ENCODE peak calls at places on chromosomes 16 and 17, in six cellular contexts. X is naive thymus-derived CD8-positive, alpha-beta T cell; S is A549; G is HEK293T; I is T-helper 1 cell; J is HFFc6. U is an unnamed sample.

GRCh38 chr16:11145173-11145820 is 110.7 kb downstream of the SOCS1 start:
- DNase-seq in X (no peak), S (no peak), G (no peak), I (no peak), J (no peak), U (no peak)

GRCh38 chr16:26983426-26983825 is 83.3 kb upstream of the C16orf82 start:
- DNase-seq in X (no peak), S (no peak), G (no peak), I (no peak), J (peak; percentile 42), U (no peak)

GRCh38 chr16:82621796-82622195 is 5.0 kb upstream of the CDH13 start:
- DNase-seq in X (no peak), S (no peak), G (no peak), I (no peak), J (no peak), U (no peak)

GRCh38 chr16:78045865-78046581 is 23.7 kb downstream of the CLEC3A start:
- DNase-seq in X (no peak), S (peak; percentile 36), G (peak; percentile 83), I (peak; percentile 13), J (no peak), U (no peak)

GRCh38 chr16:4679854-4680636 is 13.3 kb upstream of the NUDT16L1 start:
- DNase-seq in X (no peak), S (no peak), G (no peak), I (no peak), J (no peak), U (no peak)

GRCh38 chr17:82791532-82791931 is 39.7 kb downstream of the TBCD start:
- DNase-seq in X (no peak), S (no peak), G (no peak), I (no peak), J (peak; percentile 72), U (no peak)

GRCh38 chr16:88017551-88018101 is 66.4 kb downstream of the BANP start:
- DNase-seq in X (no peak), S (no peak), G (no peak), I (no peak), J (no peak), U (no peak)

GRCh38 chr16:2388875-2389433 is 40.3 kb upstream of the CCNF start:
- DNase-seq in X (no peak), S (peak; percentile 30), G (no peak), I (no peak), J (peak; percentile 21), U (no peak)

GRCh38 chr17:32492281-32492623 is 5.5 kb downstream of the CDK5R1 start:
- DNase-seq in X (no peak), S (no peak), G (no peak), I (no peak), J (no peak), U (no peak)

GRCh38 chr17:57288034-57288752 is 31.9 kb downstream of the MSI2 start:
- DNase-seq in X (no peak), S (no peak), G (no peak), I (no peak), J (no peak), U (no peak)

GRCh38 chr16:2234813-2235170 is 1.5 kb upstream of the DNASE1L2 start:
- DNase-seq in X (no peak), S (no peak), G (no peak), I (no peak), J (no peak), U (no peak)

GRCh38 chr16:13421726-13422125 is 498.2 kb upstream of the ERCC4 start:
- DNase-seq in X (no peak), S (no peak), G (no peak), I (no peak), J (peak; percentile 2), U (no peak)

GRCh38 chr17:19369846-19370492 is 7.4 kb upstream of the B9D1 start:
- DNase-seq in X (no peak), S (no peak), G (no peak), I (peak; percentile 79), J (no peak), U (no peak)

GRCh38 chr17:37706446-37706845 is 38.4 kb downstream of the HNF1B start:
- DNase-seq in X (no peak), S (no peak), G (no peak), I (no peak), J (no peak), U (no peak)

GRCh38 chr16:12395266-12395665 is 408.4 kb downstream of the CPPED1 start:
- DNase-seq in X (no peak), S (no peak), G (no peak), I (no peak), J (peak; percentile 55), U (no peak)

GRCh38 chr16:4376126-4376819 is 4.6 kb downstream of the VASN start:
- DNase-seq in X (no peak), S (no peak), G (no peak), I (no peak), J (peak; percentile 89), U (no peak)

GRCh38 chr17:21452377-21453143 is 76.4 kb downstream of the KCNJ12 start:
- DNase-seq in X (no peak), S (peak; percentile 62), G (peak; percentile 40), I (peak; percentile 20), J (peak; percentile 15), U (no peak)

GRCh38 chr17:79800325-79801155 is 3.7 kb upstream of the CBX8 start:
- DNase-seq in X (peak; percentile 26), S (no peak), G (peak; percentile 52), I (peak; percentile 54), J (peak; percentile 21), U (no peak)

GRCh38 chr17:35540589-35541404 is 3.3 kb upstream of the SLFN12L start:
- DNase-seq in X (no peak), S (no peak), G (no peak), I (peak; percentile 78), J (peak; percentile 2), U (no peak)

GRCh38 chr17:28317965-28318758 is 838 bp upstream of the TMEM97 start:
- DNase-seq in X (no peak), S (no peak), G (peak; percentile 11), I (no peak), J (no peak), U (no peak)

GRCh38 chr16:65737831-65738230 is 616.0 kb upstream of the CDH11 start:
- DNase-seq in X (no peak), S (no peak), G (no peak), I (no peak), J (no peak), U (no peak)

GRCh38 chr17:32161029-32161428 is 18.7 kb downstream of the RHOT1 start:
- DNase-seq in X (no peak), S (no peak), G (no peak), I (no peak), J (no peak), U (no peak)

GRCh38 chr16:87344931-87345631 is 27.9 kb upstream of the C16orf95 start:
- DNase-seq in X (peak; percentile 30), S (no peak), G (no peak), I (peak; percentile 82), J (no peak), U (peak; percentile 33)

GRCh38 chr16:23987443-23987842 is 151.7 kb downstream of the PRKCB start:
- DNase-seq in X (no peak), S (no peak), G (no peak), I (no peak), J (no peak), U (no peak)

GRCh38 chr17:33369876-33370275 is 76.8 kb upstream of the ASIC2 start:
- DNase-seq in X (no peak), S (no peak), G (no peak), I (no peak), J (no peak), U (no peak)

GRCh38 chr16:83955218-83956130 is 2.4 kb downstream of the OSGIN1 start:
- DNase-seq in X (no peak), S (no peak), G (no peak), I (no peak), J (no peak), U (no peak)

GRCh38 chr17:17120716-17121115 is 78.5 kb downstream of the MPRIP start:
- DNase-seq in X (no peak), S (no peak), G (no peak), I (no peak), J (no peak), U (no peak)

GRCh38 chr17:38982858-38983746 is 15.9 kb upstream of the FBXO47 start:
- DNase-seq in X (peak; percentile 47), S (peak; percentile 79), G (peak; percentile 44), I (peak; percentile 59), J (peak; percentile 67), U (peak; percentile 45)

GRCh38 chr17:57251211-57251787 is 5.0 kb upstream of the MSI2 start:
- DNase-seq in X (no peak), S (no peak), G (no peak), I (no peak), J (no peak), U (no peak)

GRCh38 chr16:65097296-65097695 is 24.6 kb downstream of the CDH11 start:
- DNase-seq in X (no peak), S (no peak), G (no peak), I (no peak), J (no peak), U (no peak)

GRCh38 chr17:50681260-50682200 is 26.2 kb downstream of the ANKRD40 start:
- DNase-seq in X (no peak), S (peak; percentile 91), G (peak; percentile 78), I (no peak), J (peak; percentile 71), U (no peak)

GRCh38 chr17:18143044-18143936 is 34.7 kb downstream of the MYO15A start:
- DNase-seq in X (no peak), S (peak; percentile 56), G (peak; percentile 58), I (no peak), J (peak; percentile 11), U (no peak)

GRCh38 chr16:84741351-84741791 is 41.6 kb downstream of the USP10 start:
- DNase-seq in X (no peak), S (no peak), G (no peak), I (no peak), J (peak; percentile 69), U (no peak)

GRCh38 chr17:51536627-51537026 is 276.3 kb downstream of the UTP18 start:
- DNase-seq in X (no peak), S (no peak), G (no peak), I (no peak), J (no peak), U (no peak)

GRCh38 chr17:40615295-40615988 is 32.2 kb downstream of the SMARCE1 start:
- DNase-seq in X (peak; percentile 49), S (peak; percentile 84), G (peak; percentile 58), I (no peak), J (peak; percentile 23), U (no peak)

GRCh38 chr17:18066866-18067265 is 20.9 kb upstream of the DRG2 start:
- DNase-seq in X (no peak), S (no peak), G (no peak), I (no peak), J (no peak), U (no peak)

GRCh38 chr17:15510361-15510760 is 42.9 kb upstream of the CDRT4 start:
- DNase-seq in X (no peak), S (peak; percentile 41), G (no peak), I (no peak), J (peak; percentile 85), U (no peak)

U was measured in effector memory CD8-positive, alpha-beta T cell.